ENCODE peak calls at places on chromosome 20, in six cellular contexts. S, F, Y, D, L and V are unnamed samples.

GRCh38 chr20:57066126-57066900 is 200.1 kb downstream of the BMP7 start:
- DNase-seq in S (no peak), F (peak; percentile 48), Y (no peak), D (no peak), L (no peak), V (no peak)

GRCh38 chr20:8837396-8837795 is 231.5 kb upstream of the PLCB4 start:
- DNase-seq in S (no peak), F (peak; percentile 42), Y (no peak), D (no peak), L (no peak), V (no peak)

GRCh38 chr20:58841539-58842264 is 9.0 kb downstream of the GNAS-AS1 start:
- DNase-seq in S (no peak), F (no peak), Y (no peak), D (no peak), L (no peak), V (no peak)

GRCh38 chr20:53923745-53924369 is 146.5 kb downstream of the BCAS1 start:
- DNase-seq in S (no peak), F (no peak), Y (no peak), D (no peak), L (no peak), V (no peak)

GRCh38 chr20:59462249-59462648 is 142.1 kb upstream of the PHACTR3 start:
- DNase-seq in S (no peak), F (no peak), Y (no peak), D (no peak), L (no peak), V (no peak)

GRCh38 chr20:45933231-45934045 is 1.0 kb upstream of the PCIF1 start:
- DNase-seq in S (peak; percentile 78), F (peak; percentile 77), Y (peak; percentile 83), D (peak; percentile 62), L (peak; percentile 85), V (peak; percentile 67)

GRCh38 chr20:23119456-23120216 is 33.5 kb upstream of the CD93 start:
- DNase-seq in S (no peak), F (no peak), Y (peak; percentile 14), D (no peak), L (no peak), V (no peak)

GRCh38 chr20:47487175-47487917 is 14.3 kb upstream of the NCOA3 start:
- DNase-seq in S (no peak), F (no peak), Y (no peak), D (peak; percentile 69), L (no peak), V (no peak)

GRCh38 chr20:17227669-17228623 is 1.1 kb downstream of the PCSK2 start:
- DNase-seq in S (no peak), F (no peak), Y (no peak), D (no peak), L (no peak), V (peak; percentile 12)